ENCODE peak calls at places on chromosomes 12 and 14, in five cellular contexts. One of them, this sample, is unnamed.

GRCh38 chr12:49868952-49869815 is 26.3 kb upstream of the BCDIN3D start:
- DNase-seq in breast epithelium: peak; percentile 57
- DNase-seq in CD4-positive, alpha-beta memory T cell: no peak
- DNase-seq in A673: peak; percentile 71
- DNase-seq in dorsolateral prefrontal cortex: peak; percentile 38
- DNase-seq in this sample: peak; percentile 64

GRCh38 chr12:22042981-22043669 is 2.9 kb upstream of the CMAS start:
- DNase-seq in breast epithelium: no peak
- DNase-seq in CD4-positive, alpha-beta memory T cell: no peak
- DNase-seq in A673: no peak
- DNase-seq in dorsolateral prefrontal cortex: no peak
- DNase-seq in this sample: no peak

GRCh38 chr12:126890097-126890496 is 1376.9 kb upstream of the TMEM132C start:
- DNase-seq in breast epithelium: no peak
- DNase-seq in CD4-positive, alpha-beta memory T cell: no peak
- DNase-seq in A673: no peak
- DNase-seq in dorsolateral prefrontal cortex: no peak
- DNase-seq in this sample: no peak

GRCh38 chr12:49866859-49867579 is 24.1 kb upstream of the BCDIN3D start:
- DNase-seq in breast epithelium: peak; percentile 70
- DNase-seq in CD4-positive, alpha-beta memory T cell: peak; percentile 65
- DNase-seq in A673: peak; percentile 73
- DNase-seq in dorsolateral prefrontal cortex: peak; percentile 65
- DNase-seq in this sample: peak; percentile 87

GRCh38 chr12:116736962-116737773 is 701 bp downstream of the SPRING1 start:
- DNase-seq in breast epithelium: no peak
- DNase-seq in CD4-positive, alpha-beta memory T cell: no peak
- DNase-seq in A673: no peak
- DNase-seq in dorsolateral prefrontal cortex: no peak
- DNase-seq in this sample: no peak

GRCh38 chr12:122866950-122867607 is 28.8 kb downstream of the VPS37B start:
- DNase-seq in breast epithelium: no peak
- DNase-seq in CD4-positive, alpha-beta memory T cell: no peak
- DNase-seq in A673: no peak
- DNase-seq in dorsolateral prefrontal cortex: no peak
- DNase-seq in this sample: no peak

GRCh38 chr14:93891756-93892504 is 35.2 kb upstream of the FAM181A start:
- DNase-seq in breast epithelium: no peak
- DNase-seq in CD4-positive, alpha-beta memory T cell: no peak
- DNase-seq in A673: no peak
- DNase-seq in dorsolateral prefrontal cortex: no peak
- DNase-seq in this sample: no peak

GRCh38 chr12:19248929-19249602 is 119.5 kb downstream of the PLEKHA5 start:
- DNase-seq in breast epithelium: no peak
- DNase-seq in CD4-positive, alpha-beta memory T cell: no peak
- DNase-seq in A673: no peak
- DNase-seq in dorsolateral prefrontal cortex: no peak
- DNase-seq in this sample: no peak

GRCh38 chr12:39476121-39476520 is 33.2 kb upstream of the KIF21A start:
- DNase-seq in breast epithelium: no peak
- DNase-seq in CD4-positive, alpha-beta memory T cell: no peak
- DNase-seq in A673: no peak
- DNase-seq in dorsolateral prefrontal cortex: no peak
- DNase-seq in this sample: no peak

GRCh38 chr14:73759183-73759713 is 45.1 kb upstream of the PNMA1 start:
- DNase-seq in breast epithelium: no peak
- DNase-seq in CD4-positive, alpha-beta memory T cell: peak; percentile 61
- DNase-seq in A673: peak; percentile 75
- DNase-seq in dorsolateral prefrontal cortex: peak; percentile 53
- DNase-seq in this sample: no peak

GRCh38 chr12:61923152-61923551 is 337.1 kb upstream of the USP15 start:
- DNase-seq in breast epithelium: no peak
- DNase-seq in CD4-positive, alpha-beta memory T cell: no peak
- DNase-seq in A673: no peak
- DNase-seq in dorsolateral prefrontal cortex: no peak
- DNase-seq in this sample: no peak

GRCh38 chr14:48140804-48141203 is 465.4 kb upstream of the MDGA2 start:
- DNase-seq in breast epithelium: no peak
- DNase-seq in CD4-positive, alpha-beta memory T cell: no peak
- DNase-seq in A673: no peak
- DNase-seq in dorsolateral prefrontal cortex: no peak
- DNase-seq in this sample: no peak

GRCh38 chr14:79584679-79585078 is 626.6 kb downstream of the DIO2 start:
- DNase-seq in breast epithelium: no peak
- DNase-seq in CD4-positive, alpha-beta memory T cell: no peak
- DNase-seq in A673: peak; percentile 50
- DNase-seq in dorsolateral prefrontal cortex: no peak
- DNase-seq in this sample: no peak

GRCh38 chr14:68466491-68466977 is 326.3 kb downstream of the ZFP36L1 start:
- DNase-seq in breast epithelium: no peak
- DNase-seq in CD4-positive, alpha-beta memory T cell: no peak
- DNase-seq in A673: no peak
- DNase-seq in dorsolateral prefrontal cortex: no peak
- DNase-seq in this sample: no peak

GRCh38 chr12:51686727-51687126 is 95.7 kb downstream of the SCN8A start:
- DNase-seq in breast epithelium: no peak
- DNase-seq in CD4-positive, alpha-beta memory T cell: no peak
- DNase-seq in A673: peak; percentile 4
- DNase-seq in dorsolateral prefrontal cortex: no peak
- DNase-seq in this sample: no peak

GRCh38 chr12:116717466-116718457 is 20.1 kb downstream of the SPRING1 start:
- DNase-seq in breast epithelium: no peak
- DNase-seq in CD4-positive, alpha-beta memory T cell: no peak
- DNase-seq in A673: no peak
- DNase-seq in dorsolateral prefrontal cortex: no peak
- DNase-seq in this sample: peak; percentile 62

GRCh38 chr12:42660968-42661937 is 71.7 kb upstream of the PRICKLE1 start:
- DNase-seq in breast epithelium: no peak
- DNase-seq in CD4-positive, alpha-beta memory T cell: no peak
- DNase-seq in A673: no peak
- DNase-seq in dorsolateral prefrontal cortex: no peak
- DNase-seq in this sample: no peak

GRCh38 chr12:93016752-93017350 is 87.8 kb upstream of the EEA1 start:
- DNase-seq in breast epithelium: no peak
- DNase-seq in CD4-positive, alpha-beta memory T cell: no peak
- DNase-seq in A673: no peak
- DNase-seq in dorsolateral prefrontal cortex: no peak
- DNase-seq in this sample: no peak

GRCh38 chr12:132356686-132357622 is 27.6 kb upstream of the GALNT9 start:
- DNase-seq in breast epithelium: peak; percentile 27
- DNase-seq in CD4-positive, alpha-beta memory T cell: no peak
- DNase-seq in A673: peak; percentile 90
- DNase-seq in dorsolateral prefrontal cortex: peak; percentile 45
- DNase-seq in this sample: no peak

GRCh38 chr12:9813821-9814798 is 13.2 kb upstream of the KLRF1 start:
- DNase-seq in breast epithelium: peak; percentile 32
- DNase-seq in CD4-positive, alpha-beta memory T cell: peak; percentile 88
- DNase-seq in A673: peak; percentile 81
- DNase-seq in dorsolateral prefrontal cortex: peak; percentile 39
- DNase-seq in this sample: peak; percentile 53

GRCh38 chr12:29041621-29042020 is 107.5 kb upstream of the FAR2 start:
- DNase-seq in breast epithelium: no peak
- DNase-seq in CD4-positive, alpha-beta memory T cell: no peak
- DNase-seq in A673: no peak
- DNase-seq in dorsolateral prefrontal cortex: no peak
- DNase-seq in this sample: no peak

GRCh38 chr12:106246891-106247730 is 709 bp downstream of the CKAP4 start:
- DNase-seq in breast epithelium: peak; percentile 44
- DNase-seq in CD4-positive, alpha-beta memory T cell: peak; percentile 66
- DNase-seq in A673: peak; percentile 49
- DNase-seq in dorsolateral prefrontal cortex: no peak
- DNase-seq in this sample: peak; percentile 49

GRCh38 chr14:94571950-94572349 is 9.3 kb upstream of the SERPINA5 start:
- DNase-seq in breast epithelium: no peak
- DNase-seq in CD4-positive, alpha-beta memory T cell: no peak
- DNase-seq in A673: no peak
- DNase-seq in dorsolateral prefrontal cortex: no peak
- DNase-seq in this sample: no peak

GRCh38 chr14:70808023-70808401 is 1.3 kb downstream of the MAP3K9 start:
- DNase-seq in breast epithelium: peak; percentile 41
- DNase-seq in CD4-positive, alpha-beta memory T cell: peak; percentile 56
- DNase-seq in A673: peak; percentile 35
- DNase-seq in dorsolateral prefrontal cortex: no peak
- DNase-seq in this sample: no peak

GRCh38 chr14:89254201-89254919 is 162.7 kb downstream of the FOXN3 start:
- DNase-seq in breast epithelium: no peak
- DNase-seq in CD4-positive, alpha-beta memory T cell: no peak
- DNase-seq in A673: no peak
- DNase-seq in dorsolateral prefrontal cortex: no peak
- DNase-seq in this sample: no peak

GRCh38 chr14:72514660-72515025 is 379.3 kb downstream of the DPF3 start:
- DNase-seq in breast epithelium: no peak
- DNase-seq in CD4-positive, alpha-beta memory T cell: no peak
- DNase-seq in A673: no peak
- DNase-seq in dorsolateral prefrontal cortex: no peak
- DNase-seq in this sample: no peak

GRCh38 chr12:51840966-51841365 is 7.6 kb downstream of the FIGNL2 start:
- DNase-seq in breast epithelium: no peak
- DNase-seq in CD4-positive, alpha-beta memory T cell: no peak
- DNase-seq in A673: no peak
- DNase-seq in dorsolateral prefrontal cortex: no peak
- DNase-seq in this sample: no peak

GRCh38 chr14:61671086-61671485 is 24.2 kb upstream of the HIF1A start:
- DNase-seq in breast epithelium: no peak
- DNase-seq in CD4-positive, alpha-beta memory T cell: peak; percentile 73
- DNase-seq in A673: no peak
- DNase-seq in dorsolateral prefrontal cortex: no peak
- DNase-seq in this sample: no peak

GRCh38 chr14:90569606-90570462 is 173.0 kb downstream of the CALM1 start:
- DNase-seq in breast epithelium: peak; percentile 61
- DNase-seq in CD4-positive, alpha-beta memory T cell: no peak
- DNase-seq in A673: no peak
- DNase-seq in dorsolateral prefrontal cortex: no peak
- DNase-seq in this sample: no peak

GRCh38 chr14:102215071-102215470 is 75.4 kb downstream of the WDR20 start:
- DNase-seq in breast epithelium: no peak
- DNase-seq in CD4-positive, alpha-beta memory T cell: no peak
- DNase-seq in A673: no peak
- DNase-seq in dorsolateral prefrontal cortex: no peak
- DNase-seq in this sample: no peak

GRCh38 chr12:131734336-131735152 is 23.7 kb downstream of the SFSWAP start:
- DNase-seq in breast epithelium: no peak
- DNase-seq in CD4-positive, alpha-beta memory T cell: no peak
- DNase-seq in A673: no peak
- DNase-seq in dorsolateral prefrontal cortex: no peak
- DNase-seq in this sample: no peak

GRCh38 chr14:52080171-52080800 is 11.4 kb upstream of the NID2 start:
- DNase-seq in breast epithelium: no peak
- DNase-seq in CD4-positive, alpha-beta memory T cell: no peak
- DNase-seq in A673: no peak
- DNase-seq in dorsolateral prefrontal cortex: no peak
- DNase-seq in this sample: no peak

DNA sequence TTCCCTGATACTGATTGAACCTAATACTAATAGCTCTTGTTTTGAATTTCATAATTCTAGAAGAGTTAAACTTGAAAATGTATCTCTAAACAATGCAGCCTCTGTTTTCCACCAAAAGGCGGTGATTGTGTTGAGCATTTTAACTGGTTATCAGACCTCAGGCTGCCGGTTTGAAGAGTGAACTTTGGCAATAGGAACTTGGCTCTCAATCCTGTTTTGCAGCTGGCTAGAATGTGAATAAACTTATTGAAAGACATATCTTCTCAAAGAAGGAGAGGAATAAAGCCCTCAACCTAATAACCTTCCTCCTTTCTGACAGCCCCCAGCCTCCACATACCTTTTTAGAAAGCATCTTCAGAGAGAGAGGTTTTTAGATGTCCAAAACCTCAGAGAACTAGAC is 105.4 kb downstream of the SRGAP1 start:
- DNase-seq in breast epithelium: no peak
- DNase-seq in CD4-positive, alpha-beta memory T cell: no peak
- DNase-seq in A673: no peak
- DNase-seq in dorsolateral prefrontal cortex: no peak
- DNase-seq in this sample: peak; percentile 28
- H3K27ac ChIP-seq in breast epithelium: peak overlapping the region; percentile 69
- H3K27ac ChIP-seq in CD4-positive, alpha-beta memory T cell: no peak overlapping the region
- H3K27ac ChIP-seq in A673: no peak overlapping the region
- H3K27ac ChIP-seq in dorsolateral prefrontal cortex: peak overlapping the region; percentile 48
- H3K27ac ChIP-seq in this sample: peak overlapping the region; percentile 81

GRCh38 chr12:89347325-89347829 is 4.9 kb downstream of the DUSP6 start:
- DNase-seq in breast epithelium: no peak
- DNase-seq in CD4-positive, alpha-beta memory T cell: no peak
- DNase-seq in A673: peak; percentile 47
- DNase-seq in dorsolateral prefrontal cortex: no peak
- DNase-seq in this sample: no peak
- H3K27me3 ChIP-seq in breast epithelium: no peaks in the 10 kb centered on the region
- H3K27me3 ChIP-seq in CD4-positive, alpha-beta memory T cell: no peaks in the 10 kb centered on the region
- H3K27me3 ChIP-seq in A673: no peaks in the 10 kb centered on the region
- H3K27me3 ChIP-seq in dorsolateral prefrontal cortex: peaks cover 7% of the 10 kb centered on the region
- H3K27me3 ChIP-seq in this sample: no peaks in the 10 kb centered on the region

GRCh38 chr12:55906056-55906455 is 21.6 kb downstream of the PYM1 start:
- DNase-seq in breast epithelium: no peak
- DNase-seq in CD4-positive, alpha-beta memory T cell: no peak
- DNase-seq in A673: no peak
- DNase-seq in dorsolateral prefrontal cortex: no peak
- DNase-seq in this sample: no peak

GRCh38 chr12:55912908-55913307 is 14.8 kb downstream of the PYM1 start:
- DNase-seq in breast epithelium: no peak
- DNase-seq in CD4-positive, alpha-beta memory T cell: no peak
- DNase-seq in A673: no peak
- DNase-seq in dorsolateral prefrontal cortex: no peak
- DNase-seq in this sample: no peak

GRCh38 chr12:55909513-55909884 is 18.2 kb downstream of the PYM1 start:
- DNase-seq in breast epithelium: no peak
- DNase-seq in CD4-positive, alpha-beta memory T cell: no peak
- DNase-seq in A673: no peak
- DNase-seq in dorsolateral prefrontal cortex: no peak
- DNase-seq in this sample: no peak

GRCh38 chr12:55908726-55909512 is 18.8 kb downstream of the PYM1 start:
- DNase-seq in breast epithelium: no peak
- DNase-seq in CD4-positive, alpha-beta memory T cell: no peak
- DNase-seq in A673: no peak
- DNase-seq in dorsolateral prefrontal cortex: no peak
- DNase-seq in this sample: no peak
- H3K27ac ChIP-seq in breast epithelium: peak overlapping the region; percentile 57
- H3K27ac ChIP-seq in CD4-positive, alpha-beta memory T cell: no peak overlapping the region
- H3K27ac ChIP-seq in A673: no peak overlapping the region
- H3K27ac ChIP-seq in dorsolateral prefrontal cortex: peak overlapping the region; percentile 6
- H3K27ac ChIP-seq in this sample: peak overlapping the region; percentile 26

GRCh38 chr14:53217283-53217994 is 64.3 kb upstream of the DDHD1 start:
- DNase-seq in breast epithelium: peak; percentile 26
- DNase-seq in CD4-positive, alpha-beta memory T cell: peak; percentile 65
- DNase-seq in A673: peak; percentile 79
- DNase-seq in dorsolateral prefrontal cortex: no peak
- DNase-seq in this sample: peak; percentile 50

GRCh38 chr14:53209370-53209769 is 56.2 kb upstream of the DDHD1 start:
- DNase-seq in breast epithelium: no peak
- DNase-seq in CD4-positive, alpha-beta memory T cell: no peak
- DNase-seq in A673: no peak
- DNase-seq in dorsolateral prefrontal cortex: no peak
- DNase-seq in this sample: no peak

GRCh38 chr14:53218161-53218560 is 65.0 kb upstream of the DDHD1 start:
- DNase-seq in breast epithelium: no peak
- DNase-seq in CD4-positive, alpha-beta memory T cell: no peak
- DNase-seq in A673: no peak
- DNase-seq in dorsolateral prefrontal cortex: no peak
- DNase-seq in this sample: no peak

GRCh38 chr14:53215101-53215500 is 62.0 kb upstream of the DDHD1 start:
- DNase-seq in breast epithelium: no peak
- DNase-seq in CD4-positive, alpha-beta memory T cell: no peak
- DNase-seq in A673: no peak
- DNase-seq in dorsolateral prefrontal cortex: no peak
- DNase-seq in this sample: no peak

GRCh38 chr14:53214384-53214783 is 61.3 kb upstream of the DDHD1 start:
- DNase-seq in breast epithelium: no peak
- DNase-seq in CD4-positive, alpha-beta memory T cell: no peak
- DNase-seq in A673: no peak
- DNase-seq in dorsolateral prefrontal cortex: no peak
- DNase-seq in this sample: no peak
- H3K27me3 ChIP-seq in breast epithelium: no peaks in the 10 kb centered on the region
- H3K27me3 ChIP-seq in CD4-positive, alpha-beta memory T cell: no peaks in the 10 kb centered on the region
- H3K27me3 ChIP-seq in A673: no peaks in the 10 kb centered on the region
- H3K27me3 ChIP-seq in dorsolateral prefrontal cortex: no peaks in the 10 kb centered on the region
- H3K27me3 ChIP-seq in this sample: no peaks in the 10 kb centered on the region

This sample was measured in tibial nerve.